ENCODE peak calls at places on chromosomes 4 and X, in six cellular contexts. A is A549, D is K562, X is endothelial cell of umbilical vein, K is GM12878, L is HepG2. T is an unnamed sample.

GRCh38 chr4:37279894-37280592 is 35.5 kb downstream of the NWD2 start:
- DNase-seq in A (no peak), D (no peak), X (no peak), K (no peak), L (peak; percentile 0), T (no peak)

GRCh38 chr4:110005461-110006056 is 92.9 kb downstream of the EGF start:
- DNase-seq in A (peak; percentile 64), D (peak; percentile 24), X (peak; percentile 62), K (peak; percentile 43), L (peak; percentile 60), T (peak; percentile 63)

GRCh38 chrX:153226344-153227190 is 47.5 kb downstream of the MAGEA1 start:
- DNase-seq in A (peak; percentile 43), D (peak; percentile 94), X (no peak), K (no peak), L (no peak), T (peak; percentile 49)

GRCh38 chrX:12975999-12976558 is 1.2 kb downstream of the TMSB4X start:
- DNase-seq in A (peak; percentile 70), D (peak; percentile 52), X (no peak), K (no peak), L (no peak), T (peak; percentile 84)

GRCh38 chr4:7777017-7777710 is 162.5 kb downstream of the AFAP1 start:
- DNase-seq in A (no peak), D (no peak), X (no peak), K (no peak), L (no peak), T (no peak)

GRCh38 chr4:52947691-52948397 is 85.7 kb downstream of the RASL11B start:
- DNase-seq in A (no peak), D (no peak), X (no peak), K (no peak), L (no peak), T (no peak)

GRCh38 chr4:64882311-64883086 is 473.2 kb upstream of the TECRL start:
- DNase-seq in A (no peak), D (no peak), X (no peak), K (no peak), L (no peak), T (no peak)

GRCh38 chrX:86930419-86930818 is 587.2 kb upstream of the KLHL4 start:
- DNase-seq in A (no peak), D (no peak), X (no peak), K (no peak), L (peak; percentile 8), T (no peak)

GRCh38 chr4:137650051-137650450 is 117.8 kb upstream of the PCDH18 start:
- DNase-seq in A (no peak), D (no peak), X (no peak), K (no peak), L (no peak), T (no peak)

GRCh38 chr4:8516996-8517550 is 63.1 kb upstream of the GPR78 start:
- DNase-seq in A (no peak), D (no peak), X (no peak), K (no peak), L (no peak), T (no peak)

GRCh38 chrX:25873196-25873595 is 264.9 kb upstream of the MAGEB18 start:
- DNase-seq in A (no peak), D (no peak), X (peak; percentile 30), K (no peak), L (no peak), T (no peak)

GRCh38 chr4:186669159-186669720 is 54.4 kb downstream of the FAT1 start:
- DNase-seq in A (peak; percentile 38), D (no peak), X (peak; percentile 27), K (no peak), L (peak; percentile 50), T (peak; percentile 7)

GRCh38 chrX:109134777-109135176 is 347.1 kb downstream of the GUCY2F start:
- DNase-seq in A (no peak), D (no peak), X (no peak), K (no peak), L (no peak), T (no peak)

GRCh38 chr4:52868138-52868537 is 6.0 kb downstream of the RASL11B start:
- DNase-seq in A (no peak), D (no peak), X (peak; percentile 19), K (no peak), L (no peak), T (peak; percentile 8)

DNA sequence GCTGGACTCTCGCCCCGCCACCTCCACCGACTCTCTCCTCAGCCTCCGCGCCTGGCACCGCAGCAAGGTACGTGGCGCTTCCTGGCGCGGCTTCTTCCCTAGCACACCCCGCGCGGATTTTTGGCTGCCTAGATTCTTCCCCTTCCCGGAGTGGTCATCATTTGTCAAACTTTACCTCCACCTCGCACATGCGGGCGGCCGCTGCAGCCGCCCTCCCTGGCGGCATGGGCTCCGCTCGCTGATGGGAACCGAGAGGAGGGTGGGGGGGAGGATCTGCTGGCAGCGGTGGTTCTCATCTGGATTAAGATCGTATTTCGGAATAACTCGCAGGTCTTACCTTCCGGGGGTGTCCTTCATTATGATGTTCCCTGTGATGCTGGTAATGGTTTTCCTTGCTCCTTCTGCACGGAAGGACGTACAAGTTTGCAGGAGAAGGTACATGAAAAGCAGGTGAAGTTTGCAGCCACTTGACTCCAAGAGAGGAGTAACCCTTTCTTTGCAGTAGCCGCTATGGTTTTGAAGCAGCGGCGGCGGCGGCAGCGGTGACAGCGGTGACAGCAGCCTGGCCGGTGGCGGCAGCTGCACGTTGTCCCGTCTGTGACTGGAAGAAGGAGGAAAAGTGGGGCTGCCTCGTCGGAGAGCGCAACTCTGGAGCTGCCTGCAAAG is 2183.9 kb upstream of the TENM3 start:
- DNase-seq in A (no peak), D (no peak), X (no peak), K (no peak), L (no peak), T (peak; percentile 43)
- TF ChIP-seq MYC in A (no peak), D (no peak), X (no peak), K (no peak), L (no peak), T (no peak)

DNA sequence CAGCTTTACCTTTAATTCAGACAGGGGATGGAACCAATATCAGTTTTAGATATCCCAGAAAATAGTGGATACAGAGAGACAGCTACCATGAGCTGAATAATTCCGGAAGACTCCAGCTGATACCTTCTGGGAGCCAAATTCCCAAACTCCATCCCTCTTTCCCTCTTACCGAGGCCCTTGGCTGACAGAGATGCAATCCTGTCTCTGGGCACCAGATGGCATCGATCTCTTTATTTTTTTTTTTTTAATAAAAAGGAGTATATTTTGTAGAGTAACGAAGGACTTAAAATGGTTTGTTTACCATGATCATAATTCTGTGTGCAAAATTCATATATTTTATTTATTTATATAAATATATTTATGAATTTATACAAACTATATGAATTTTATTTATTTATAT is 31.0 kb downstream of the RAB40A start:
- DNase-seq in A (peak; percentile 15), D (peak; percentile 23), X (peak; percentile 6), K (no peak), L (no peak), T (peak; percentile 0)
- TF ChIP-seq CTCF in A (peak; percentile 34), D (peak; percentile 10), X (peak; percentile 25), K (peak; percentile 24), L (no peak), T (peak; percentile 31)

GRCh38 chrX:107117993-107118321 is 665 bp downstream of the RBM41 start:
- DNase-seq in A (no peak), D (no peak), X (peak; percentile 10), K (no peak), L (no peak), T (peak; percentile 54)

GRCh38 chrX:107123750-107124149 is 5.1 kb upstream of the RBM41 start:
- DNase-seq in A (no peak), D (no peak), X (no peak), K (no peak), L (no peak), T (no peak)

GRCh38 chrX:107119281-107119680 is 659 bp upstream of the RBM41 start:
- DNase-seq in A (no peak), D (no peak), X (no peak), K (no peak), L (no peak), T (no peak)

DNA sequence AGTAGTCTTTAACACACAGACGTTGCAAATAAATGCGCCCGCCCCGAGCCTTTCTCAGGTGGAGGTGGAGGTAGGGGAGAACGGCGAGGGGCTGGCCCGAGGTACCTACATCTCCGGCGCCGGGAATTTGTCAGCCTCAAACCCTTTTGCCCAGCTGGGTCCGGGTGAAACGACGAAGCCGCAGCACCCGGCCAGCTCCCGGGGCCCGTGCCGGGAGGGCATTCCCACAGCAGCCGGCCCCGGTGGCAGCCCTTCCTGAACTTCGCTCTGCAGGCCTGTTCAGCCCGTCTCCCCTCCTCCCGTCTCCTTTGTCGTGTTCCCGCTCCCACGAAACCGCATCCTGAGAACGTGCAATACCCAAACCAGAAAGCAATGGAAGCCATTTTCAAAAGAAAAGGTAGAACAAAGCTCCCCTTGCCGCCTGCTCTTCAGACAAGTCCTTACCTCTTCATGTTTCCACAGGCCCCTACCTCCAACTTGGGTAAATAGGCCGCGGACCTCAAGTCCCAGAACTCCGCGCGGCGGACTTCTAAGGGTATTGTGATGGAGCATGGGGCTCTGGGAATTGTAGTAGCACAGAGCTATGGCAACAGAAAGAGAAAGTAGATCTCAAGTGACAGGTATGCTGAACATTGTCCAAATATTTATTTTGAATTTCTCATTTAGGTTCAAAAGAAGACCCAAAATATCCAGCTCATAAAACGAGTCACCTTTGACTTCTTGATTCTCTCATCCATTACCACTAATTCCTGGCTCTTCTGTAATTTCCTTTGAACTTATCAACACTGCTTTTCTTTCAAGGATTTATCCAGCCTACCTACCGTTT is at the start of gene RBM41:
- DNase-seq in A (peak; percentile 85), D (peak; percentile 15), X (peak; percentile 83), K (peak; percentile 31), L (peak; percentile 81), T (peak; percentile 85)
- TF ChIP-seq MAX in A (peak; percentile 32), D (no peak), X (no peak), K (no peak), L (no peak), T (no peak)

GRCh38 chrX:115337735-115338134 is 48.2 kb downstream of the LUZP4 start:
- DNase-seq in A (no peak), D (no peak), X (no peak), K (no peak), L (no peak), T (no peak)

GRCh38 chrX:115341421-115341820 is 51.9 kb downstream of the LUZP4 start:
- DNase-seq in A (peak; percentile 38), D (no peak), X (no peak), K (no peak), L (peak; percentile 65), T (no peak)

GRCh38 chrX:115344885-115345653 is 55.6 kb downstream of the LUZP4 start:
- DNase-seq in A (peak; percentile 91), D (no peak), X (peak; percentile 94), K (no peak), L (peak; percentile 91), T (no peak)

GRCh38 chrX:115339441-115340025 is 50.0 kb downstream of the LUZP4 start:
- DNase-seq in A (no peak), D (no peak), X (no peak), K (no peak), L (no peak), T (no peak)
- TF ChIP-seq MYC in A (no peak), D (no peak), X (no peak), K (no peak), L (no peak), T (no peak)

GRCh38 chr4:75432683-75433082 is 81.5 kb downstream of the RCHY1 start:
- DNase-seq in A (peak; percentile 25), D (no peak), X (peak; percentile 19), K (no peak), L (peak; percentile 46), T (peak; percentile 47)
- TF ChIP-seq CTCF in A (no peak), D (peak; percentile 65), X (peak; percentile 54), K (peak; percentile 40), L (peak; percentile 55), T (peak; percentile 65)

GRCh38 chr4:153651961-153652784 is 31.9 kb upstream of the TLR2 start:
- DNase-seq in A (no peak), D (no peak), X (no peak), K (no peak), L (no peak), T (peak; percentile 72)
- TF ChIP-seq MAX in A (no peak), D (no peak), X (no peak), K (no peak), L (no peak), T (no peak)